ENCODE peak calls at places on chromosomes 16 and 17, in four cellular contexts. C is GM23248, K is thoracic aorta, A is spleen. O is an unnamed sample.

GRCh38 chr17:1145311-1145986 is 34.3 kb downstream of the ABR start:
- DNase-seq in C (no peak), K (no peak), A (no peak), O (no peak)

GRCh38 chr17:13160281-13160680 is 142.5 kb upstream of the ELAC2 start:
- DNase-seq in C (peak; percentile 15), K (no peak), A (no peak), O (no peak)

GRCh38 chr16:86383488-86384262 is 126.7 kb upstream of the FOXF1 start:
- DNase-seq in C (peak; percentile 85), K (no peak), A (no peak), O (no peak)

GRCh38 chr16:15942901-15943690 is 6.3 kb upstream of the ABCC1 start:
- DNase-seq in C (no peak), K (no peak), A (no peak), O (peak; percentile 1)

GRCh38 chr17:49365667-49366066 is 3.6 kb upstream of the ZNF652 start:
- DNase-seq in C (peak; percentile 54), K (no peak), A (no peak), O (no peak)

GRCh38 chr17:66304304-66305174 is 2.1 kb downstream of the PRKCA start:
- DNase-seq in C (peak; percentile 24), K (no peak), A (no peak), O (no peak)

GRCh38 chr17:15406081-15406480 is 61.3 kb downstream of the CDRT4 start:
- DNase-seq in C (no peak), K (no peak), A (no peak), O (no peak)

GRCh38 chr17:38428150-38428642 is at the start of gene ARHGAP23:
- DNase-seq in C (peak; percentile 84), K (no peak), A (peak; percentile 87), O (peak; percentile 85)

GRCh38 chr17:30380106-30380420 is 1.3 kb downstream of the CPD start:
- DNase-seq in C (peak; percentile 52), K (no peak), A (no peak), O (no peak)

GRCh38 chr17:19569785-19570496 is 36.3 kb downstream of the SLC47A1 start:
- DNase-seq in C (no peak), K (no peak), A (no peak), O (no peak)

GRCh38 chr16:4410335-4411075 is 5.9 kb downstream of the CORO7 start:
- DNase-seq in C (peak; percentile 23), K (no peak), A (no peak), O (no peak)

GRCh38 chr16:89798832-89799370 is 17.5 kb downstream of the FANCA start:
- DNase-seq in C (no peak), K (no peak), A (peak; percentile 77), O (no peak)

GRCh38 chr16:28491970-28492474 is at the start of gene CLN3:
- DNase-seq in C (peak; percentile 97), K (peak; percentile 73), A (peak; percentile 96), O (peak; percentile 94)

O was measured in upper lobe of right lung.